ENCODE peak calls at places on chromosome 15, in ten cellular contexts. O, U, X, Z, I, A, B, K, N and S are unnamed samples.

GRCh38 chr15:73954188-73955145 is 28.2 kb downstream of the LOXL1 start:
- DNase-seq in O (no peak), U (no peak), X (no peak), Z (peak), I (no peak), A (no peak), B (no peak), K (no peak), N (peak), S (no peak)

GRCh38 chr15:78104119-78104479 is 11.7 kb downstream of the SH2D7 start:
- DNase-seq in O (no peak), U (no peak), X (no peak), Z (no peak), I (no peak), A (no peak), B (no peak), K (no peak), N (no peak), S (no peak)

GRCh38 chr15:64633332-64633731 is 142.1 kb downstream of the RBPMS2 start:
- DNase-seq in O (no peak), U (no peak), X (no peak), Z (no peak), I (no peak), A (no peak), B (no peak), K (no peak), N (no peak), S (no peak)

GRCh38 chr15:74958320-74958907 is 1.8 kb upstream of the RPP25 start:
- DNase-seq in O (no peak), U (peak), X (peak), Z (peak), I (no peak), A (no peak), B (no peak), K (peak), N (peak), S (peak)

GRCh38 chr15:58491151-58491473 is 59.3 kb downstream of the LIPC start:
- DNase-seq in O (no peak), U (no peak), X (no peak), Z (no peak), I (no peak), A (no peak), B (no peak), K (no peak), N (no peak), S (no peak)

GRCh38 chr15:26069204-26069603 is 206.1 kb upstream of the ATP10A start:
- DNase-seq in O (no peak), U (peak), X (no peak), Z (no peak), I (no peak), A (no peak), B (no peak), K (no peak), N (no peak), S (no peak)

GRCh38 chr15:62994975-62995730 is 47.4 kb upstream of the TPM1 start:
- DNase-seq in O (no peak), U (no peak), X (no peak), Z (no peak), I (no peak), A (no peak), B (no peak), K (no peak), N (no peak), S (no peak)

GRCh38 chr15:70503073-70503745 is 260.1 kb downstream of the UACA start:
- DNase-seq in O (no peak), U (no peak), X (no peak), Z (no peak), I (no peak), A (no peak), B (no peak), K (no peak), N (no peak), S (no peak)

GRCh38 chr15:101499863-101500713 is 10.6 kb upstream of the PCSK6 start:
- DNase-seq in O (no peak), U (peak), X (no peak), Z (no peak), I (no peak), A (no peak), B (no peak), K (peak), N (no peak), S (peak)

GRCh38 chr15:49989498-49989897 is 129.5 kb downstream of the ATP8B4 start:
- DNase-seq in O (peak), U (no peak), X (no peak), Z (no peak), I (no peak), A (no peak), B (no peak), K (no peak), N (no peak), S (no peak)